ENCODE peak calls at places on chromosomes 1 and 21, in four cellular contexts. X is CD4-positive, alpha-beta memory T cell; N is IMR-90; V is HepG2. M is an unnamed sample. For H3K4me1, the result is how much of the 10 kb centered on the place peaks cover.

GRCh38 chr21:14581902-14582457 is 35.9 kb upstream of the SAMSN1 start:
- DNase-seq in X (peak), N (no peak), V (no peak), M (no peak)

GRCh38 chr1:84027368-84027767 is 28.4 kb upstream of the TTLL7 start:
- DNase-seq in X (no peak), N (no peak), V (no peak), M (no peak)

GRCh38 chr1:216614011-216614934 is 109.0 kb downstream of the ESRRG start:
- DNase-seq in X (no peak), N (no peak), V (no peak), M (no peak)

GRCh38 chr1:48246727-48247126 is 24.2 kb downstream of the SLC5A9 start:
- DNase-seq in X (no peak), N (no peak), V (no peak), M (no peak)

GRCh38 chr1:89044970-89045695 is 19.9 kb downstream of the GBP1 start:
- DNase-seq in X (no peak), N (no peak), V (peak), M (no peak)

GRCh38 chr1:29774355-29774754 is 538.0 kb downstream of the PTPRU start:
- DNase-seq in X (no peak), N (no peak), V (no peak), M (no peak)

GRCh38 chr1:211938473-211939080 is 96.8 kb downstream of the INTS7 start:
- DNase-seq in X (peak), N (no peak), V (no peak), M (no peak)

GRCh38 chr1:64745181-64745985 is 508 bp downstream of the RAVER2 start:
- DNase-seq in X (peak), N (no peak), V (peak), M (peak)

GRCh38 chr1:32241011-32241763 is 5.8 kb upstream of the FAM167B start:
- DNase-seq in X (peak), N (peak), V (no peak), M (peak)

GRCh38 chr1:8009043-8010002 is 16.8 kb downstream of the ERRFI1 start:
- DNase-seq in X (no peak), N (no peak), V (no peak), M (no peak)

GRCh38 chr1:183093821-183094287 is 70.6 kb downstream of the LAMC1 start:
- DNase-seq in X (no peak), N (peak), V (no peak), M (no peak)

GRCh38 chr1:111213412-111213811 is 13.0 kb upstream of the DENND2D start:
- DNase-seq in X (no peak), N (no peak), V (no peak), M (no peak)

DNA sequence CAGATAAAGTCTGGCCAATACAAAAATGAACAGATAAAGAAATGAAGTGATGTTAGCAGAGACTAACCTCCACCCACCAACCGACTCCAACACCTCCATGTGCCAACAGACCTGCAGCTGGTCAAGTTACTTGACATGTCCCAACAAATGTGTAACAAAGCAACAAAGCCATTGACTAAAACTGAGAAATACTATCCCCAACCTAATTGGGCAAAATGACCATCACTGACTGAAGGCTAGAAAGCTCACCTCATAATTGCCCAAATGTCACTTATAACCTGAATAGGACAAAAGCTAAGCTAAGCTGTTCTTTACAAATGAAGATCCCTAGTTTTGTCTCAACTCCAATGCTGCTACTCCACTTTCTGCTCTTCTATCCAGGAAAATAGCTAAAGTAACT is 7.5 kb downstream of the KDM5B start:
- DNase-seq in X (no peak), N (no peak), V (no peak), M (no peak)
- H3K4me1 ChIP-seq in X (under half), N (under half), V (under half), M (under half)

GRCh38 chr1:206921772-206922265 is at the start of gene FCMR:
- DNase-seq in X (peak), N (no peak), V (peak), M (peak)
- H3K4me1 ChIP-seq in X (half or more), N (under half), V (under half), M (under half)

DNA sequence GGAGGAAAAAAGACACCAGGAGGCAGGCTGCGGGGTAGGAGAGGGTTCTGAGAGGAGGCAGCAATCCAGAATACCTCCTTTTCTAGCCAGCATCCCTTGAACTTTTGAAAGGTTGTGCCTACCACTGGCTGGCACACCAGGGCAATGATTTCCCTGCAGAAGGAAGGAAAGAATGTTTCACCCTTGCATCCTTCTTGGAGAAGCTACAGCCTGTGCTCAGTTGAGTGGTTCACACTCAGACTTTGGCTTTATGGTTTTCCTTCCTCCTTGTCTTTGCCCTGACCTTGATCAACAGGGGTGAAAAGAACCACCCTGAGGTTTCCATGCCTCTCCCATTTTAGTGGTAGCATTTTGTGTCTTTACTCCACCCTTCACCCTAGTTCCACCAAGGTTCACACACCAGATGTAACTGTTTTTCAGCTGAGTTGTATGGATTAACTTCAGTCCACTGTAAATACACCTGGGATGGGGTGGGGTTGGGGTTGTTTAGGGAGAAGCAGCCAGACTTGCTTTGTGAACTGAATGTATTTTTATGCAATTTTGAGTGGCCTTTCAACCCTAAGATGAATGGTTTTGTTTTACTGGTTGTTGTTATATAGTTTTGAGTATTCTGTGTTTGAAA is 122.3 kb downstream of the SYT2 start:
- DNase-seq in X (no peak), N (no peak), V (no peak), M (no peak)
- H3K4me1 ChIP-seq in X (under half), N (under half), V (under half), M (under half)

GRCh38 chr1:236773919-236774318 is 21.2 kb upstream of the MTR start:
- DNase-seq in X (no peak), N (no peak), V (no peak), M (no peak)
- H3K4me1 ChIP-seq in X (under half), N (under half), V (under half), M (under half)

GRCh38 chr1:165476776-165477175 is 31.9 kb upstream of the RXRG start:
- DNase-seq in X (no peak), N (no peak), V (no peak), M (no peak)
- H3K4me1 ChIP-seq in X (under half), N (under half), V (under half), M (under half)

GRCh38 chr1:153570874-153571273 is 5.2 kb upstream of the S100A2 start:
- DNase-seq in X (no peak), N (no peak), V (no peak), M (no peak)
- H3K4me1 ChIP-seq in X (under half), N (under half), V (half or more), M (under half)

M was measured in kidney.